ENCODE peak calls at places on chromosomes 16 and 17, in six cellular contexts. T is adipocyte; O is pancreas; H is GM23248; B is CD4-positive, CD25-positive, alpha-beta regulatory T cell; U is Peyer's patch. R is an unnamed sample.

GRCh38 chr17:77282524-77283515 is 142.1 kb downstream of the SEC14L1 start:
- DNase-seq in B (no peak), O (peak; percentile 44), H (peak; percentile 22), U (peak; percentile 59), T (no peak), R (no peak)

GRCh38 chr16:1125471-1125870 is 27.4 kb upstream of the CACNA1H start:
- DNase-seq in H (peak; percentile 77), U (no peak), O (no peak), B (no peak), T (peak; percentile 10), R (peak; percentile 58)

GRCh38 chr17:80846932-80847331 is 144.7 kb upstream of the CHMP6 start:
- DNase-seq in O (no peak), U (peak; percentile 30), B (no peak), H (no peak), T (no peak), R (no peak)

GRCh38 chr16:20906225-20906870 is 5.8 kb downstream of the LYRM1 start:
- DNase-seq in H (peak; percentile 88), B (no peak), U (no peak), T (peak; percentile 92), O (no peak), R (no peak)

GRCh38 chr16:84617631-84618427 is at the start of gene COTL1:
- DNase-seq in T (peak; percentile 99), U (peak; percentile 99), B (peak; percentile 91), O (peak; percentile 92), H (peak; percentile 99), R (peak; percentile 97)

GRCh38 chr17:14604920-14605599 is 304.2 kb downstream of the HS3ST3B1 start:
- DNase-seq in T (no peak), H (no peak), B (no peak), U (peak; percentile 50), O (peak; percentile 6), R (no peak)

GRCh38 chr17:27929990-27930389 is 36.8 kb upstream of the LYRM9 start:
- DNase-seq in O (no peak), U (no peak), H (no peak), T (no peak), B (no peak), R (no peak)

GRCh38 chr17:35089846-35090193 is 26.3 kb upstream of the RFFL start:
- DNase-seq in B (no peak), H (peak; percentile 62), O (no peak), T (peak; percentile 24), U (peak; percentile 56), R (no peak)

GRCh38 chr17:42531455-42532354 is 4.3 kb upstream of the NAGLU start:
- DNase-seq in U (peak; percentile 86), H (peak; percentile 81), O (peak; percentile 54), B (peak; percentile 49), T (peak; percentile 85), R (peak; percentile 59)

GRCh38 chr16:16020291-16020690 is 70.9 kb downstream of the ABCC1 start:
- DNase-seq in O (no peak), T (no peak), U (no peak), H (no peak), B (no peak), R (no peak)

GRCh38 chr17:64005734-64006167 is 7.6 kb downstream of the PRR29 start:
- DNase-seq in O (no peak), B (no peak), U (peak; percentile 50), H (peak; percentile 30), T (no peak), R (no peak)

GRCh38 chr17:10033449-10033848 is 128.4 kb upstream of the RCVRN start:
- DNase-seq in T (no peak), O (no peak), B (no peak), U (no peak), H (no peak), R (no peak)

GRCh38 chr17:56700919-56701420 is 107.5 kb downstream of the NOG start:
- DNase-seq in B (no peak), O (no peak), H (no peak), T (no peak), U (no peak), R (no peak)

GRCh38 chr16:83781-84615 is 6.0 kb downstream of the MPG start:
- DNase-seq in O (no peak), T (no peak), U (no peak), H (peak; percentile 54), B (no peak), R (no peak)

GRCh38 chr17:37642706-37643105 is 540 bp downstream of the DDX52 start:
- DNase-seq in H (peak; percentile 72), O (no peak), B (peak; percentile 9), U (no peak), T (peak; percentile 73), R (no peak)

GRCh38 chr16:78274771-78275170 is 175.3 kb downstream of the WWOX start:
- DNase-seq in B (no peak), O (no peak), T (no peak), H (no peak), U (no peak), R (no peak)

GRCh38 chr17:32388613-32389459 is 38.9 kb downstream of the ZNF207 start:
- DNase-seq in T (peak; percentile 4), U (no peak), H (no peak), B (no peak), O (no peak), R (no peak)

GRCh38 chr16:15639061-15639568 is 3.8 kb downstream of the MARF1 start:
- DNase-seq in U (peak; percentile 65), O (no peak), B (peak; percentile 39), H (no peak), T (no peak), R (no peak)

GRCh38 chr17:28970879-28971278 is 19.6 kb upstream of the PHF12 start:
- DNase-seq in T (no peak), H (no peak), O (no peak), U (no peak), B (no peak), R (no peak)

GRCh38 chr16:68087688-68088087 is 2.5 kb downstream of the NFATC3 start:
- DNase-seq in U (no peak), H (no peak), B (no peak), O (no peak), T (no peak), R (no peak)

GRCh38 chr16:68084504-68085258 is 489 bp upstream of the NFATC3 start:
- DNase-seq in U (peak; percentile 97), H (peak; percentile 81), B (peak; percentile 81), O (peak; percentile 67), T (peak; percentile 92), R (peak; percentile 92)

GRCh38 chr16:68085259-68086071 is at the start of gene NFATC3:
- DNase-seq in O (peak; percentile 99), U (peak; percentile 100), B (peak; percentile 97), H (peak; percentile 99), T (peak; percentile 99), R (peak; percentile 99)

GRCh38 chr16:68086860-68087268 is 1.7 kb downstream of the NFATC3 start:
- DNase-seq in H (peak; percentile 53), T (no peak), B (no peak), U (no peak), O (no peak), R (no peak)

GRCh38 chr16:68086336-68086821 is 1.2 kb downstream of the NFATC3 start:
- DNase-seq in O (no peak), B (no peak), T (peak; percentile 69), U (no peak), H (peak; percentile 75), R (peak; percentile 77)
- H3K4me1 ChIP-seq in O (peaks cover 36% of the 10 kb centered on the region), B (peaks cover 88% of the 10 kb centered on the region), T (peaks cover 55% of the 10 kb centered on the region), U (peaks cover 16% of the 10 kb centered on the region), H (peaks cover 26% of the 10 kb centered on the region), R (peaks cover 32% of the 10 kb centered on the region)

GRCh38 chr17:40106760-40107265 is 6.4 kb upstream of the NR1D1 start:
- DNase-seq in H (no peak), O (no peak), B (no peak), U (no peak), T (no peak), R (no peak)
- H3K4me3 ChIP-seq in H (no peak overlapping the region), O (no peak overlapping the region), B (peak overlapping the region; percentile 44), U (no peak overlapping the region), T (peak overlapping the region; percentile 8), R (no peak overlapping the region)

GRCh38 chr16:68770671-68771070 is 33.6 kb downstream of the CDH1 start:
- DNase-seq in T (no peak), O (no peak), U (no peak), B (no peak), H (no peak), R (no peak)

GRCh38 chr16:68776821-68777485 is 39.9 kb downstream of the CDH1 start:
- DNase-seq in B (no peak), U (no peak), O (peak; percentile 52), H (no peak), T (peak; percentile 62), R (no peak)

GRCh38 chr16:68774982-68775381 is 37.9 kb downstream of the CDH1 start:
- DNase-seq in B (no peak), T (no peak), H (no peak), U (no peak), O (no peak), R (no peak)

GRCh38 chr16:68768170-68768569 is 31.1 kb downstream of the CDH1 start:
- DNase-seq in U (no peak), H (no peak), T (no peak), O (no peak), B (no peak), R (no peak)

DNA sequence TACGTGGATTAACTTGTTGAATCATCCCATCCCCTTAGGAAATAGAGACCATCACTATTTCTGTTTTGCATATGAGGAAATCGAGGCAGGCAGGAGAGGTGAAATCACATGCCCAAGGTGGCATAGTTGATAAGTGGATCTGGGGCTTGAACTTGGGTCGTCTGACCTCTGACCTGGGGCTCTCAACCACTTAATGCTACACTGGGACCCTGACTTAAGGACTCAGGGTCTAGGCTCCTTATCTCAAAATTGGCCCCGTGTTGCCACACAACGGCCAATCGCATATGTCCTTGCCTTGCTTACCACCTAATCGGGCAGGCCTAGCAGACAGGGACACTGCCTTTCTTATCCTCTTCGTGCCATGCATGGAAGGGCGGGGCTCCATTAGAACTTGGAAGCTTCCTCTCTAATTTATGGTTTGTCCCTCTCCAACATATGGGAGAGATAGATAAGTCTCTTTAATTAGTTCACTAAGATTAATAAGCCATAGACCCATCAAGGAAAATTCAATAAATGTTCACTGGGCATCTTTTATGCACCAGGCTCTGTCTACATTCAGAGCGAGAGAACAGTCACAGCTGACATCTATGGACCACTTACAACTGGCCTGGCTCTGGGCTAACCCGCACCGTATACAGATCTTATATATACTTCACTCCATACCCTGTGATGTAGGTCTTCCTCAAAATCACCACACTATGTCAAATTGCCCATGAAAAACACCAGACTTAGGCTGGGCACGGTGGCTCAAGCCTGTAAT is 35.0 kb downstream of the CDH1 start:
- DNase-seq in U (no peak), B (no peak), O (no peak), T (no peak), H (no peak), R (no peak)
- H3K27me3 ChIP-seq in U (no peaks in the 10 kb centered on the region), B (no peaks in the 10 kb centered on the region), O (no peaks in the 10 kb centered on the region), T (peaks cover 33% of the 10 kb centered on the region), H (peaks cover 34% of the 10 kb centered on the region), R (no peaks in the 10 kb centered on the region)

GRCh38 chr17:40558300-40558584 is 7.0 kb downstream of the CCR7 start:
- DNase-seq in O (no peak), T (no peak), U (no peak), H (no peak), B (no peak), R (no peak)

GRCh38 chr17:40557531-40558299 is 7.6 kb downstream of the CCR7 start:
- DNase-seq in O (no peak), B (no peak), H (no peak), T (peak; percentile 15), U (peak; percentile 44), R (no peak)

GRCh38 chr17:40559954-40560591 is 5.2 kb downstream of the CCR7 start:
- DNase-seq in O (peak; percentile 83), T (peak; percentile 96), U (peak; percentile 95), B (peak; percentile 79), H (peak; percentile 96), R (peak; percentile 92)

GRCh38 chr17:40559016-40559853 is 6.0 kb downstream of the CCR7 start:
- DNase-seq in U (peak; percentile 44), B (no peak), O (no peak), T (no peak), H (peak; percentile 23), R (no peak)

GRCh38 chr17:40558651-40559015 is 6.6 kb downstream of the CCR7 start:
- DNase-seq in H (no peak), U (no peak), T (no peak), B (no peak), O (no peak), R (no peak)
- H3K4me1 ChIP-seq in H (peaks cover 32% of the 10 kb centered on the region), U (peaks cover 20% of the 10 kb centered on the region), T (peaks cover 73% of the 10 kb centered on the region), B (peaks cover 82% of the 10 kb centered on the region), O (no peaks in the 10 kb centered on the region), R (peaks cover 3% of the 10 kb centered on the region)

R was measured in HAP-1.